ENCODE peak calls at places on chromosome 19, in five cellular contexts. One of them, this sample, is unnamed.
A peak's percentile ranks its signal among the peaks of the same experiment; 100 is the strongest.

GRCh38 chr19:739998-740715 is 10.8 kb upstream of the MISP start:
- ATAC-seq in A549: no peak
- ATAC-seq in GM12878: no peak
- ATAC-seq in upper lobe of left lung: no peak
- ATAC-seq in K562: no peak
- ATAC-seq in this sample: no peak

GRCh38 chr19:8320564-8321066 is 560 bp downstream of the NDUFA7 start:
- ATAC-seq in A549: peak; percentile 31
- ATAC-seq in GM12878: peak; percentile 20
- ATAC-seq in upper lobe of left lung: peak; percentile 1
- ATAC-seq in K562: peak; percentile 10
- ATAC-seq in this sample: peak; percentile 2

GRCh38 chr19:29323972-29324680 is 111.2 kb upstream of the UQCRFS1 start:
- ATAC-seq in A549: no peak
- ATAC-seq in GM12878: no peak
- ATAC-seq in upper lobe of left lung: no peak
- ATAC-seq in K562: no peak
- ATAC-seq in this sample: no peak

GRCh38 chr19:2356036-2356646 is 3.9 kb upstream of the TMPRSS9 start:
- ATAC-seq in A549: no peak
- ATAC-seq in GM12878: no peak
- ATAC-seq in upper lobe of left lung: no peak
- ATAC-seq in K562: peak; percentile 80
- ATAC-seq in this sample: no peak

GRCh38 chr19:40513345-40513678 is 46.5 kb downstream of the SPTBN4 start:
- ATAC-seq in A549: no peak
- ATAC-seq in GM12878: no peak
- ATAC-seq in upper lobe of left lung: no peak
- ATAC-seq in K562: no peak
- ATAC-seq in this sample: no peak

GRCh38 chr19:55066107-55066709 is 3.3 kb upstream of the RDH13 start:
- ATAC-seq in A549: no peak
- ATAC-seq in GM12878: no peak
- ATAC-seq in upper lobe of left lung: no peak
- ATAC-seq in K562: no peak
- ATAC-seq in this sample: no peak

GRCh38 chr19:51491586-51491985 is 10.0 kb downstream of the SIGLEC12 start:
- ATAC-seq in A549: no peak
- ATAC-seq in GM12878: no peak
- ATAC-seq in upper lobe of left lung: no peak
- ATAC-seq in K562: no peak
- ATAC-seq in this sample: no peak

GRCh38 chr19:45049073-45049736 is 10.4 kb downstream of the CLASRP start:
- ATAC-seq in A549: peak; percentile 41
- ATAC-seq in GM12878: no peak
- ATAC-seq in upper lobe of left lung: no peak
- ATAC-seq in K562: peak; percentile 60
- ATAC-seq in this sample: peak; percentile 36

GRCh38 chr19:51246153-51246552 is 4.7 kb upstream of the SIGLECL1 start:
- ATAC-seq in A549: no peak
- ATAC-seq in GM12878: no peak
- ATAC-seq in upper lobe of left lung: peak; percentile 55
- ATAC-seq in K562: peak; percentile 82
- ATAC-seq in this sample: no peak

GRCh38 chr19:15357906-15358305 is 21.7 kb downstream of the AKAP8 start:
- ATAC-seq in A549: no peak
- ATAC-seq in GM12878: no peak
- ATAC-seq in upper lobe of left lung: no peak
- ATAC-seq in K562: no peak
- ATAC-seq in this sample: no peak

GRCh38 chr19:35048911-35049411 is 7.4 kb downstream of the HPN start:
- ATAC-seq in A549: no peak
- ATAC-seq in GM12878: no peak
- ATAC-seq in upper lobe of left lung: no peak
- ATAC-seq in K562: no peak
- ATAC-seq in this sample: no peak

GRCh38 chr19:2394054-2394668 is 33.2 kb downstream of the TIMM13 start:
- ATAC-seq in A549: no peak
- ATAC-seq in GM12878: peak; percentile 78
- ATAC-seq in upper lobe of left lung: peak; percentile 51
- ATAC-seq in K562: no peak
- ATAC-seq in this sample: no peak

GRCh38 chr19:17266975-17267788 is at the start of gene BABAM1:
- ATAC-seq in A549: peak; percentile 96
- ATAC-seq in GM12878: peak; percentile 97
- ATAC-seq in upper lobe of left lung: peak; percentile 98
- ATAC-seq in K562: peak; percentile 97
- ATAC-seq in this sample: peak; percentile 99

GRCh38 chr19:21092107-21092506 is 10.1 kb downstream of the ZNF714 start:
- ATAC-seq in A549: no peak
- ATAC-seq in GM12878: no peak
- ATAC-seq in upper lobe of left lung: no peak
- ATAC-seq in K562: no peak
- ATAC-seq in this sample: no peak

GRCh38 chr19:35079826-35080225 is 35.8 kb upstream of the FXYD3 start:
- ATAC-seq in A549: no peak
- ATAC-seq in GM12878: no peak
- ATAC-seq in upper lobe of left lung: no peak
- ATAC-seq in K562: no peak
- ATAC-seq in this sample: peak; percentile 8

GRCh38 chr19:1651548-1652394 is 644 bp downstream of the TCF3 start:
- ATAC-seq in A549: no peak
- ATAC-seq in GM12878: no peak
- ATAC-seq in upper lobe of left lung: peak; percentile 11
- ATAC-seq in K562: peak; percentile 50
- ATAC-seq in this sample: no peak

GRCh38 chr19:29305268-29305667 is 92.3 kb upstream of the UQCRFS1 start:
- ATAC-seq in A549: no peak
- ATAC-seq in GM12878: no peak
- ATAC-seq in upper lobe of left lung: no peak
- ATAC-seq in K562: no peak
- ATAC-seq in this sample: no peak

GRCh38 chr19:53881482-53882390 is at the start of gene PRKCG:
- ATAC-seq in A549: peak; percentile 24
- ATAC-seq in GM12878: no peak
- ATAC-seq in upper lobe of left lung: peak; percentile 7
- ATAC-seq in K562: peak; percentile 63
- ATAC-seq in this sample: no peak

GRCh38 chr19:679418-680286 is 3.5 kb downstream of the FSTL3 start:
- ATAC-seq in A549: peak; percentile 19
- ATAC-seq in GM12878: peak; percentile 17
- ATAC-seq in upper lobe of left lung: peak; percentile 38
- ATAC-seq in K562: peak; percentile 20
- ATAC-seq in this sample: peak; percentile 37

GRCh38 chr19:16273005-16273404 is 51.6 kb upstream of the KLF2 start:
- ATAC-seq in A549: no peak
- ATAC-seq in GM12878: no peak
- ATAC-seq in upper lobe of left lung: peak; percentile 61
- ATAC-seq in K562: no peak
- ATAC-seq in this sample: peak; percentile 74

GRCh38 chr19:29292562-29292961 is 79.6 kb upstream of the UQCRFS1 start:
- ATAC-seq in A549: no peak
- ATAC-seq in GM12878: no peak
- ATAC-seq in upper lobe of left lung: no peak
- ATAC-seq in K562: no peak
- ATAC-seq in this sample: no peak

GRCh38 chr19:12788025-12788681 is 3.1 kb upstream of the JUNB start:
- ATAC-seq in A549: no peak
- ATAC-seq in GM12878: no peak
- ATAC-seq in upper lobe of left lung: no peak
- ATAC-seq in K562: no peak
- ATAC-seq in this sample: no peak

GRCh38 chr19:366205-366783 is 21.7 kb upstream of the MIER2 start:
- ATAC-seq in A549: no peak
- ATAC-seq in GM12878: no peak
- ATAC-seq in upper lobe of left lung: no peak
- ATAC-seq in K562: no peak
- ATAC-seq in this sample: no peak

GRCh38 chr19:10184636-10185035 is 10.1 kb downstream of the DNMT1 start:
- ATAC-seq in A549: no peak
- ATAC-seq in GM12878: no peak
- ATAC-seq in upper lobe of left lung: no peak
- ATAC-seq in K562: no peak
- ATAC-seq in this sample: no peak

GRCh38 chr19:55494172-55494761 is 6.0 kb downstream of the SSC5D start:
- ATAC-seq in A549: no peak
- ATAC-seq in GM12878: peak; percentile 19
- ATAC-seq in upper lobe of left lung: peak; percentile 65
- ATAC-seq in K562: peak; percentile 64
- ATAC-seq in this sample: peak; percentile 44

GRCh38 chr19:48750351-48750750 is 2.1 kb downstream of the FUT1 start:
- ATAC-seq in A549: no peak
- ATAC-seq in GM12878: no peak
- ATAC-seq in upper lobe of left lung: no peak
- ATAC-seq in K562: no peak
- ATAC-seq in this sample: no peak

GRCh38 chr19:23093832-23094231 is 23.0 kb upstream of the ZNF730 start:
- ATAC-seq in A549: no peak
- ATAC-seq in GM12878: no peak
- ATAC-seq in upper lobe of left lung: no peak
- ATAC-seq in K562: no peak
- ATAC-seq in this sample: no peak

GRCh38 chr19:13865578-13866462 is 11.1 kb upstream of the NANOS3 start:
- ATAC-seq in A549: no peak
- ATAC-seq in GM12878: no peak
- ATAC-seq in upper lobe of left lung: no peak
- ATAC-seq in K562: no peak
- ATAC-seq in this sample: no peak

GRCh38 chr19:7874080-7874856 is at the start of gene PRR36:
- ATAC-seq in A549: peak; percentile 16
- ATAC-seq in GM12878: no peak
- ATAC-seq in upper lobe of left lung: no peak
- ATAC-seq in K562: no peak
- ATAC-seq in this sample: no peak

GRCh38 chr19:56611288-56611687 is 16.2 kb downstream of the ZNF71 start:
- ATAC-seq in A549: no peak
- ATAC-seq in GM12878: no peak
- ATAC-seq in upper lobe of left lung: no peak
- ATAC-seq in K562: no peak
- ATAC-seq in this sample: no peak

GRCh38 chr19:1847684-1848398 is 442 bp downstream of the REXO1 start:
- ATAC-seq in A549: peak; percentile 49
- ATAC-seq in GM12878: peak; percentile 43
- ATAC-seq in upper lobe of left lung: peak; percentile 40
- ATAC-seq in K562: peak; percentile 58
- ATAC-seq in this sample: peak; percentile 13

GRCh38 chr19:38812841-38813320 is at the start of gene LGALS4:
- ATAC-seq in A549: peak; percentile 37
- ATAC-seq in GM12878: no peak
- ATAC-seq in upper lobe of left lung: peak; percentile 40
- ATAC-seq in K562: no peak
- ATAC-seq in this sample: no peak

GRCh38 chr19:2600914-2601870 is 101.3 kb downstream of the GNG7 start:
- ATAC-seq in A549: no peak
- ATAC-seq in GM12878: no peak
- ATAC-seq in upper lobe of left lung: no peak
- ATAC-seq in K562: no peak
- ATAC-seq in this sample: no peak

DNA sequence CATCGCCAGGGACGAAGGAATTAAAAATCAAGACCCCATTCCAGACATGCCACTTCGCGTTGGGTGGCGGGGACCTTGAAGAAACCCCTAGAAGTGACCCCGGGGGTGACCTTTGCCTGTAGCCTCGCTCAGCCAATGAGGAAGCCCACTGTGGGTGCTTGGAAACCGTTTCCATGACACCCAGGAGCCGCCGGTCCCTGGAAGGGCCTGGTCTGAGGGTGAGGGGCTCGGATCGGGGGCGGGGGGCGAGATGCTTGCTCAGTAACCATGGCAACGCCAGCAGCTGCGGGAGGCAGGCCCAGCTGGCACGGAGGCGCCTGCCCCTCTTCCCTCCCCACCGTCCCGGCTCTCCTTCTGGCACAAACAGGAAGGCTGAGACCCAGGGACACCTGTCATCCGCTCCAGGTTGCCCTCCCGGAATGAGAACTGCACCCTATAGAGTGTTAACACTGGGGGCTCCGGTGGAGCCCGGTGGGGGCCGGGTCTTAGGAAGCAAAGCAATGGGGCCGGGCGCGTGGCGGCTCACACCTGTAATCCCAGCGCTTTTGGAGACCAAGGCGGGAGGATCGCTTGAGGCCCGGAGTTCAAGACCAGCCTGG is 54.4 kb upstream of the PTPRS start:
- ATAC-seq in A549: no peak
- ATAC-seq in GM12878: no peak
- ATAC-seq in upper lobe of left lung: no peak
- ATAC-seq in K562: no peak
- ATAC-seq in this sample: no peak
- TF ChIP-seq EP300 in A549: no peak
- TF ChIP-seq EP300 in GM12878: no peak
- TF ChIP-seq EP300 in upper lobe of left lung: no peak
- TF ChIP-seq EP300 in K562: no peak
- TF ChIP-seq EP300 in this sample: no peak

DNA sequence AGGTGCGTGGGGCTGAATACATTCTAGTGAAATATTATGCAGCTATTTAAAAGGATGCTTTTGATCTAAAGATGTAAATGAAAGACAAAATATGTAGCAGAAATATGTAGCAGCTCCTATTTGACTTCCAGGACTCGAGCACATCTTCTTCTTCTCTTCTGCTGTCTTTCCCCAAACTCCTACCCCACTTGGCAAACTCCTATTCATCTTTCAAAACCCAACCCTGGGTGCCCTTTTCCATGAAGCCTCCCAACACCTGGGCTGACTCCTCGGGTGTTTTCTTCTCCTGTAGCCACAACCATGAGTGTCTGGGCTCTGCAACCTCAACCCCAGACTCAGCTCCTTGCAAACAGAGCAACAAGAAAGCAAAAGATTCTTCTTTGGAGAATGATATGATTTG is 11.1 kb downstream of the ACER1 start:
- ATAC-seq in A549: no peak
- ATAC-seq in GM12878: no peak
- ATAC-seq in upper lobe of left lung: no peak
- ATAC-seq in K562: no peak
- ATAC-seq in this sample: no peak
- H3K27ac ChIP-seq in A549: no peak overlapping the region
- H3K27ac ChIP-seq in GM12878: no peak overlapping the region
- H3K27ac ChIP-seq in upper lobe of left lung: no peak overlapping the region
- H3K27ac ChIP-seq in K562: no peak overlapping the region
- H3K27ac ChIP-seq in this sample: no peak overlapping the region

GRCh38 chr19:32130241-32130753 is 215.1 kb upstream of the ZNF507 start:
- ATAC-seq in A549: no peak
- ATAC-seq in GM12878: no peak
- ATAC-seq in upper lobe of left lung: peak; percentile 45
- ATAC-seq in K562: no peak
- ATAC-seq in this sample: no peak
- TF ChIP-seq EP300 in A549: no peak
- TF ChIP-seq EP300 in GM12878: no peak
- TF ChIP-seq EP300 in upper lobe of left lung: no peak
- TF ChIP-seq EP300 in K562: no peak
- TF ChIP-seq EP300 in this sample: no peak

DNA sequence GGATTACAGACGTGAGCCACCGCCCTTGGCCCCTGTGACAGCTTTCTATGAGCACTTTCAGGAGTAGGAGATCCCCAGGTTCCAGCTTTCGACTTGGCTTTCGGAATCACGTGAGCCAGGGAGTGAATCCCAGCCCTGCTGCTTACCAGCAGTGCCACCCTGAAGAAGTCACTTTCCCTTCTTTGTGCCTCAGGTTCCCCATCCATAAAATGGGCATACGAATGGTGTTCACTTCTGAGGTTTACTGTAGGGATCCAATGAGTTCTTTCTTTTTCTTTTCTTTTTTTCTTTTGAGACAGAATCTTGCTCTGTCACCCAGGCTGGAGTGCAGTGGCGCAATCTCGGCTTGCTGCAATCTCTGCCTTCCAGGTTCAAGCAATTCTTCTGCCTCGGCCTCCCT is 4.3 kb upstream of the HOMER3 start:
- ATAC-seq in A549: no peak
- ATAC-seq in GM12878: no peak
- ATAC-seq in upper lobe of left lung: no peak
- ATAC-seq in K562: no peak
- ATAC-seq in this sample: no peak
- H3K27ac ChIP-seq in A549: no peak overlapping the region
- H3K27ac ChIP-seq in GM12878: no peak overlapping the region
- H3K27ac ChIP-seq in upper lobe of left lung: no peak overlapping the region
- H3K27ac ChIP-seq in K562: no peak overlapping the region
- H3K27ac ChIP-seq in this sample: no peak overlapping the region